ENCODE peak calls at places on chromosomes 6 and 20, in four cellular contexts. E is Calu3; A is activated CD4-positive, alpha-beta T cell treated with anti-CD3 and anti-CD28 coated beads, Interleukin-2, amount 50 U/mL, for 48 hours; P is effector memory CD4-positive, alpha-beta T cell. Y is an unnamed sample.

GRCh38 chr6:69232506-69233194 is 564.2 kb downstream of the LMBRD1 start:
- DNase-seq in E (peak), A (peak), P (no peak), Y (peak)

GRCh38 chr6:32885698-32886286 is 31.8 kb downstream of the PSMB9 start:
- DNase-seq in E (no peak), A (no peak), P (no peak), Y (peak)

GRCh38 chr6:108133594-108134179 is 32.1 kb upstream of the NR2E1 start:
- DNase-seq in E (peak), A (peak), P (no peak), Y (peak)

GRCh38 chr20:36607586-36608387 is 2.2 kb downstream of the RAB5IF start:
- DNase-seq in E (peak), A (no peak), P (no peak), Y (no peak)

GRCh38 chr20:51469578-51470520 is 72.7 kb downstream of the NFATC2 start:
- DNase-seq in E (no peak), A (no peak), P (no peak), Y (no peak)

GRCh38 chr6:9095671-9096260 is 660.4 kb upstream of the SLC35B3 start:
- DNase-seq in E (no peak), A (no peak), P (no peak), Y (no peak)

GRCh38 chr20:4439461-4439860 is 282.2 kb upstream of the PRND start:
- DNase-seq in E (no peak), A (no peak), P (no peak), Y (peak)

GRCh38 chr20:25281541-25281991 is 33.7 kb downstream of the PYGB start:
- DNase-seq in E (no peak), A (no peak), P (no peak), Y (no peak)

Y was measured in NT2/D1.